ENCODE peak calls at places on chromosomes 12 and 14, in five cellular contexts. Y is upper lobe of right lung, H is stomach, Q is choroid plexus epithelial cell, K is fibroblast of lung. O is an unnamed sample.

GRCh38 chr12:76083761-76084276 is 666 bp downstream of the NAP1L1 start:
- DNase-seq in Y (peak; percentile 85), H (peak; percentile 49), Q (peak; percentile 79), K (peak; percentile 74), O (peak; percentile 63)

GRCh38 chr12:64169999-64170398 is 52.1 kb downstream of the KICS2 start:
- DNase-seq in Y (no peak), H (no peak), Q (no peak), K (peak; percentile 41), O (no peak)

GRCh38 chr12:119686776-119687175 is 18.8 kb downstream of the PRKAB1 start:
- DNase-seq in Y (no peak), H (no peak), Q (no peak), K (no peak), O (no peak)

GRCh38 chr14:67934087-67934486 is 114.5 kb downstream of the RAD51B start:
- DNase-seq in Y (no peak), H (no peak), Q (peak; percentile 94), K (peak; percentile 83), O (peak; percentile 6)

GRCh38 chr12:53756300-53757094 is 4.7 kb upstream of the CISTR start:
- DNase-seq in Y (no peak), H (no peak), Q (no peak), K (no peak), O (no peak)

GRCh38 chr12:28066879-28067278 is 94.3 kb upstream of the PTHLH start:
- DNase-seq in Y (no peak), H (no peak), Q (no peak), K (no peak), O (no peak)

GRCh38 chr12:94032368-94032767 is 116.0 kb upstream of the PLXNC1 start:
- DNase-seq in Y (no peak), H (no peak), Q (no peak), K (no peak), O (no peak)

GRCh38 chr12:96720363-96720705 is 186.7 kb upstream of the NEDD1 start:
- DNase-seq in Y (no peak), H (no peak), Q (no peak), K (no peak), O (no peak)

GRCh38 chr12:4292266-4293063 is 18.9 kb downstream of the CCND2 start:
- DNase-seq in Y (no peak), H (no peak), Q (no peak), K (no peak), O (no peak)

GRCh38 chr12:54564768-54565167 is 15.4 kb downstream of the PDE1B start:
- DNase-seq in Y (no peak), H (no peak), Q (no peak), K (no peak), O (no peak)

GRCh38 chr12:1488908-1489381 is 105.4 kb downstream of the FBXL14 start:
- DNase-seq in Y (no peak), H (no peak), Q (peak; percentile 64), K (peak; percentile 64), O (no peak)

GRCh38 chr12:9798008-9798619 is 29.2 kb upstream of the KLRF1 start:
- DNase-seq in Y (no peak), H (peak; percentile 49), Q (peak; percentile 93), K (peak; percentile 68), O (no peak)

GRCh38 chr12:45388545-45388944 is 172.7 kb downstream of the ANO6 start:
- DNase-seq in Y (no peak), H (no peak), Q (peak; percentile 79), K (peak; percentile 50), O (peak; percentile 8)

GRCh38 chr14:51922624-51923023 is 62.2 kb downstream of the GNG2 start:
- DNase-seq in Y (no peak), H (no peak), Q (peak; percentile 71), K (peak; percentile 58), O (peak; percentile 58)

GRCh38 chr14:94018308-94018707 is 7.8 kb upstream of the OTUB2 start:
- DNase-seq in Y (no peak), H (no peak), Q (no peak), K (no peak), O (no peak)

GRCh38 chr14:75551021-75551420 is 27.4 kb upstream of the FLVCR2 start:
- DNase-seq in Y (no peak), H (no peak), Q (no peak), K (no peak), O (no peak)

GRCh38 chr14:102508774-102509743 is 517 bp downstream of the ANKRD9 start:
- DNase-seq in Y (peak; percentile 86), H (peak; percentile 69), Q (peak; percentile 35), K (peak; percentile 35), O (no peak)

GRCh38 chr12:64105026-64105425 is 117.1 kb downstream of the KICS2 start:
- DNase-seq in Y (no peak), H (no peak), Q (no peak), K (no peak), O (no peak)

GRCh38 chr12:106687652-106688051 is 86.8 kb upstream of the RIC8B start:
- DNase-seq in Y (no peak), H (no peak), Q (no peak), K (no peak), O (no peak)

GRCh38 chr12:132715874-132716273 is 5.2 kb downstream of the PGAM5 start:
- DNase-seq in Y (no peak), H (no peak), Q (no peak), K (no peak), O (no peak)

GRCh38 chr14:77311217-77311616 is 9.5 kb downstream of the POMT2 start:
- DNase-seq in Y (no peak), H (no peak), Q (no peak), K (no peak), O (no peak)

GRCh38 chr12:4223273-4223855 is 50.2 kb upstream of the CCND2 start:
- DNase-seq in Y (no peak), H (no peak), Q (no peak), K (no peak), O (no peak)

GRCh38 chr12:116196752-116197718 is 80.5 kb downstream of the MED13L start:
- DNase-seq in Y (no peak), H (no peak), Q (peak; percentile 51), K (peak; percentile 17), O (no peak)

GRCh38 chr14:59511916-59512530 is 27.7 kb downstream of the JKAMP start:
- DNase-seq in Y (no peak), H (no peak), Q (peak; percentile 42), K (no peak), O (peak; percentile 44)

GRCh38 chr14:21768116-21768874 is 94.7 kb upstream of the OR4E1 start:
- DNase-seq in Y (no peak), H (no peak), Q (peak; percentile 34), K (no peak), O (no peak)
- TF ChIP-seq CTCF in Y (peak; percentile 34), H (no peak), Q (peak; percentile 49), K (peak; percentile 34), O (peak; percentile 66)

DNA sequence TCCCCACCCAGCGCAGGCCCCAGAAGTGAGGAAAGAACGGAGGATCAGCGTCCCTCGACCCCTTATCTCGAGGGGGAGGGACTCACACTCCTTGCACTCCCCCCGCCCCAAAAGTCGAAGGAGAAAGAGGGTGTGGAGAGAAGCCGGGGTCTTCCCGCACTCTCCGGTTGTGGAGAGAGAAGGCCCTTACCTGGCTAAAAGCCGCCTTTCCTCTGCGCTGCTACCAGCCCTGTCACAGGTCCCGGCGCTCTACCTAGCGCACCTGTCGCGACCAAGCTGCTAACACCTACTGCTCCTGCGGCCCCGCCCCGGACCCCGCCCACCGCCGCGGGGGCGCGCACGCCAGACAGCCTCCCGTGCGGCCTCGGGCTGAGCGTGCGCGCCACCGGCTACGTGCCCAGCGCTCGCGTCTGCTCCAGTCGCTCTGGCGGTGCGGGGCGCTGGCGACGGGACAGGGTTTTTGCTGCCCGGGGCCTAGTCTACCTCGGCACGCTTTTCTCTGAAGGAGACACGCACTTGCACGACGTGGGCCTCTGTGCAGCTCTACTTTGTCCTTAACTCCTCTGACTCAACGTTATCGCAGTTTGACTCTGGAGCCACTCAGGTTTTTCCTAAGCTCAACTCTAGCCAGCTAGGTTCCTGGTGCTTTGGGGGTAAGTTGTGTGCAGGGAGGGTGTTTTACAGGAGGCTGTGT is at the start of gene LIMA1:
- DNase-seq in Y (peak; percentile 97), H (peak; percentile 97), Q (peak; percentile 87), K (peak; percentile 84), O (peak; percentile 73)
- TF ChIP-seq CTCF in Y (peak; percentile 33), H (no peak), Q (peak; percentile 66), K (peak; percentile 41), O (no peak)

GRCh38 chr14:22387776-22388241 is 201.2 kb downstream of the DAD1 start:
- DNase-seq in Y (no peak), H (no peak), Q (no peak), K (peak; percentile 46), O (no peak)
- TF ChIP-seq CTCF in Y (no peak), H (no peak), Q (no peak), K (no peak), O (no peak)

GRCh38 chr12:105378821-105379400 is 48.4 kb downstream of the C12orf75 start:
- DNase-seq in Y (no peak), H (no peak), Q (peak; percentile 40), K (no peak), O (peak; percentile 9)

GRCh38 chr12:105385141-105385540 is 54.6 kb downstream of the C12orf75 start:
- DNase-seq in Y (no peak), H (no peak), Q (peak; percentile 58), K (peak; percentile 66), O (no peak)

GRCh38 chr12:105386431-105386830 is 55.9 kb downstream of the C12orf75 start:
- DNase-seq in Y (no peak), H (no peak), Q (no peak), K (no peak), O (no peak)

GRCh38 chr12:105384220-105384619 is 53.7 kb downstream of the C12orf75 start:
- DNase-seq in Y (no peak), H (no peak), Q (no peak), K (no peak), O (no peak)

DNA sequence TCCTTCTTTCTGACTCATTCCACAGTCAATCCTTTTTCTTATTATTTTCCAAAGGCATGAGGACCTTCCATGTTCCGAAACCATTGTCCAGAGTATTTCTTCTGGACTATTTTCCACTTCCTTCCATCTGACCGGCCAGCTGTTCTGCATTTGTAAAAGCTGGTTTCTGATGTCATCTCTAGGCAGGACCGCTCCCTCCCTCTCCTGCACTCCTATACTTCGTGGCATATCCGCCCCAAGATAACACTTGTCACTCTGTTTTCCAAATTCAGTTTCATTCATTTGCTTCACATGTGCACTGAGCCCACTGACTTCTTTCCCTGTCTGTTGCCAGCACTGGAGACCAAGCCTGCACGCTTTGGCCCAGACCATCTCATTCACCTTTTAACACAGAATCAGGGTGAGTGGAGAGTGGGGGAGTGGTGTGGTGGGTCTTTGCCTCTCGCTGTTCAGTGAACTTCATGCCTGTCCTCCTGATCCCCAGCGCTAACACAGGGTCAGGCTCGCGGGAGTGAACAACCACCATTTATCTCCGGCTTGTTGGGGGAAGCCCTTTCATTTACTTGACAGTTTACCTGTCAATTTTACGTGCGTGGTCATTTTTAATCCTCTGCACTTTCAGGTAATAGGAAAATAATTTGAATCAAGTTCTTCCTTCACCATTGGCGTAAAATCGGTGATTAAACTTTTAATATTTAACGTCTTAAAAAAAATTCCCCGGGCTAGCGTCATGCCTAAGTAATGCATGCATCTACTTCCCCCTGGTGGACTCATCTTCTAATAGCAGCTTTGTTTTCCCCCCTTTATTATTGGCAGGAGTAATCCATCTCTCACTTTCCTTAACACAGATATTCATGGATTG is 52.5 kb downstream of the C12orf75 start:
- DNase-seq in Y (no peak), H (no peak), Q (peak; percentile 86), K (peak; percentile 72), O (peak; percentile 14)
- TF ChIP-seq CTCF in Y (peak; percentile 85), H (no peak), Q (peak; percentile 77), K (peak; percentile 79), O (peak; percentile 90)

GRCh38 chr14:32230181-32230580 is 27.1 kb upstream of the RNU6-8 start:
- DNase-seq in Y (no peak), H (no peak), Q (peak; percentile 32), K (peak; percentile 93), O (no peak)
- TF ChIP-seq CTCF in Y (no peak), H (no peak), Q (peak; percentile 6), K (no peak), O (no peak)

GRCh38 chr12:59084758-59085383 is 164.6 kb upstream of the LRIG3 start:
- DNase-seq in Y (no peak), H (no peak), Q (peak; percentile 60), K (peak; percentile 92), O (peak; percentile 9)
- TF ChIP-seq CTCF in Y (no peak), H (no peak), Q (peak; percentile 44), K (peak; percentile 20), O (no peak)